ENCODE peak calls at places on chromosomes 13 and 19, in four cellular contexts. H, F, B and R are unnamed samples.

GRCh38 chr13:36345438-36346221 is 564 bp downstream of the SPART start:
- DNase-seq in H (peak), F (peak), B (peak), R (peak)

GRCh38 chr13:97901716-97902115 is 51.8 kb upstream of the IPO5 start:
- DNase-seq in H (no peak), F (no peak), B (no peak), R (no peak)

GRCh38 chr19:3606174-3606689 is 443 bp downstream of the TBXA2R start:
- DNase-seq in H (no peak), F (no peak), B (no peak), R (no peak)

GRCh38 chr13:21218351-21219043 is 42.0 kb downstream of the MRPL57 start:
- DNase-seq in H (no peak), F (no peak), B (no peak), R (no peak)

GRCh38 chr13:26544707-26545106 is 12.8 kb upstream of the WASF3 start:
- DNase-seq in H (no peak), F (no peak), B (no peak), R (no peak)

GRCh38 chr13:86174632-86175031 is 375.4 kb upstream of the SLITRK6 start:
- DNase-seq in H (no peak), F (peak), B (no peak), R (no peak)

GRCh38 chr19:50909240-50910070 is 1.7 kb downstream of the KLK4 start:
- DNase-seq in H (no peak), F (peak), B (peak), R (no peak)

GRCh38 chr19:10290876-10291553 is 1.3 kb downstream of the ICAM5 start:
- DNase-seq in H (peak), F (peak), B (peak), R (no peak)

GRCh38 chr19:35446194-35446593 is 1.9 kb upstream of the FFAR2 start:
- DNase-seq in H (no peak), F (no peak), B (peak), R (no peak)

GRCh38 chr13:30576528-30576927 is 41.2 kb upstream of the USPL1 start:
- DNase-seq in H (no peak), F (peak), B (peak), R (no peak)

GRCh38 chr19:1116726-1117581 is 13.2 kb downstream of the GPX4 start:
- DNase-seq in H (no peak), F (no peak), B (no peak), R (no peak)
- TF ChIP-seq CTCF in H (no peak), F (no peak), B (no peak), R (no peak)

GRCh38 chr19:55179570-55180484 is at the start of gene SYT5:
- DNase-seq in H (no peak), F (peak), B (peak), R (no peak)
- H3K4me3 ChIP-seq in H (no peak), F (peak), B (peak), R (peak)

DNA sequence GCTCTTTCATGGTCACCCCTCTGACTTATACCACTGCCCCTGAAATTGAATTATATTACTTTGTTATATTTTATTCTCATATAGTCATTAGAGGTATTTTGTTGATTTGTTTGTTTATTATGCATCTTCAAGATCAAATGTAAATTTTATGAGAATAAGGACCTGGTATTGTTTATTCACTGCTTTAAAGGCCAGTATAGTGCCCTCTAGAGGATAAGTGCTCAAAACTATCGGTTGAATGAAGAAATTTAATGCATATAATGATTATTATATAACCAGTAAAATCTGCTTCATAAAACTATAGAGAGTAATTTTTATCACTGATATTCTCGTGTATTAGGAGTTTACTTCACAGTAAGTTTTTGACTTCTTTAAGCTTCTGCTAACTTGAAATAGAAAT is 1401.9 kb downstream of the SLITRK1 start:
- DNase-seq in H (no peak), F (peak), B (no peak), R (no peak)
- TF ChIP-seq CTCF in H (no peak), F (peak), B (no peak), R (no peak)

GRCh38 chr19:2424686-2425621 is 2.4 kb downstream of the TIMM13 start:
- DNase-seq in H (peak), F (peak), B (peak), R (no peak)
- H3K4me3 ChIP-seq in H (no peak), F (peak), B (no peak), R (peak)